ENCODE peak calls at places on chromosome 9, in ten cellular contexts. L, Z, N, C, S, G, O, U, M and T are unnamed samples.

GRCh38 chr9:128733256-128733655 is 9.3 kb upstream of the ZDHHC12 start:
- DNase-seq in L (no peak), Z (peak; percentile 71), N (no peak), C (peak; percentile 54), S (no peak), G (peak; percentile 85), O (peak; percentile 12), U (peak; percentile 74), M (peak; percentile 71), T (peak; percentile 83)

GRCh38 chr9:89617978-89618377 is 13.2 kb downstream of the GADD45G start:
- DNase-seq in L (no peak), Z (no peak), N (no peak), C (no peak), S (no peak), G (no peak), O (no peak), U (peak; percentile 74), M (no peak), T (peak; percentile 22)

GRCh38 chr9:109297899-109298298 is 23.0 kb downstream of the EPB41L4B start:
- DNase-seq in L (no peak), Z (no peak), N (no peak), C (peak; percentile 66), S (no peak), G (peak; percentile 91), O (no peak), U (no peak), M (peak; percentile 97), T (peak; percentile 74)

GRCh38 chr9:1440276-1440675 is 390.1 kb downstream of the DMRT2 start:
- DNase-seq in L (no peak), Z (no peak), N (no peak), C (no peak), S (no peak), G (no peak), O (no peak), U (no peak), M (no peak), T (no peak)

GRCh38 chr9:35172878-35173277 is 11.1 kb downstream of the UNC13B start:
- DNase-seq in L (no peak), Z (no peak), N (no peak), C (no peak), S (no peak), G (no peak), O (no peak), U (no peak), M (no peak), T (no peak)

GRCh38 chr9:95822583-95823431 is 52.7 kb upstream of the ERCC6L2 start:
- DNase-seq in L (no peak), Z (no peak), N (no peak), C (peak; percentile 91), S (no peak), G (peak; percentile 98), O (no peak), U (no peak), M (peak; percentile 98), T (peak; percentile 98)

GRCh38 chr9:13529321-13530104 is 250.0 kb upstream of the MPDZ start:
- DNase-seq in L (no peak), Z (no peak), N (no peak), C (no peak), S (no peak), G (no peak), O (peak; percentile 90), U (no peak), M (peak; percentile 21), T (peak; percentile 45)

GRCh38 chr9:115350548-115350947 is 232.6 kb upstream of the TNC start:
- DNase-seq in L (no peak), Z (no peak), N (no peak), C (no peak), S (no peak), G (no peak), O (no peak), U (no peak), M (no peak), T (peak; percentile 20)

GRCh38 chr9:131585375-131585774 is 40.1 kb downstream of the PRRT1B start:
- DNase-seq in L (peak; percentile 78), Z (no peak), N (peak; percentile 24), C (no peak), S (peak; percentile 51), G (peak; percentile 59), O (no peak), U (no peak), M (no peak), T (no peak)

GRCh38 chr9:97615439-97616072 is 17.6 kb downstream of the TSTD2 start:
- DNase-seq in L (peak; percentile 61), Z (no peak), N (peak; percentile 32), C (peak; percentile 45), S (peak; percentile 47), G (peak; percentile 59), O (peak; percentile 52), U (peak; percentile 59), M (peak; percentile 26), T (peak; percentile 67)

GRCh38 chr9:85038061-85038460 is 368.5 kb downstream of the NTRK2 start:
- DNase-seq in L (no peak), Z (no peak), N (no peak), C (no peak), S (no peak), G (no peak), O (no peak), U (no peak), M (no peak), T (no peak)

GRCh38 chr9:77811832-77812231 is 163.7 kb upstream of the GNA14 start:
- DNase-seq in L (no peak), Z (no peak), N (no peak), C (no peak), S (no peak), G (no peak), O (no peak), U (no peak), M (no peak), T (no peak)

GRCh38 chr9:78296208-78296892 is 575 bp upstream of the PSAT1 start:
- DNase-seq in L (no peak), Z (peak; percentile 61), N (no peak), C (peak; percentile 25), S (no peak), G (peak; percentile 35), O (peak; percentile 26), U (peak; percentile 58), M (no peak), T (no peak)

GRCh38 chr9:36396985-36397384 is 3.1 kb downstream of the RNF38 start:
- DNase-seq in L (no peak), Z (no peak), N (no peak), C (no peak), S (no peak), G (peak; percentile 46), O (no peak), U (no peak), M (no peak), T (peak; percentile 43)

GRCh38 chr9:1456301-1456999 is 406.3 kb downstream of the DMRT2 start:
- DNase-seq in L (no peak), Z (no peak), N (no peak), C (no peak), S (no peak), G (no peak), O (no peak), U (no peak), M (no peak), T (no peak)

GRCh38 chr9:136697146-136697820 is 10.0 kb upstream of the AGPAT2 start:
- DNase-seq in L (no peak), Z (no peak), N (no peak), C (no peak), S (no peak), G (no peak), O (no peak), U (no peak), M (no peak), T (peak; percentile 25)

GRCh38 chr9:35295369-35296036 is 133.7 kb downstream of the UNC13B start:
- DNase-seq in L (no peak), Z (no peak), N (no peak), C (no peak), S (no peak), G (no peak), O (no peak), U (no peak), M (no peak), T (no peak)

GRCh38 chr9:114930063-114930812 is at the start of gene TNFSF8:
- DNase-seq in L (peak; percentile 84), Z (peak; percentile 41), N (peak; percentile 54), C (no peak), S (peak; percentile 30), G (no peak), O (no peak), U (no peak), M (no peak), T (no peak)

GRCh38 chr9:34995288-34996060 is 5.9 kb downstream of the DNAJB5 start:
- DNase-seq in L (no peak), Z (no peak), N (no peak), C (peak; percentile 51), S (no peak), G (peak; percentile 79), O (no peak), U (no peak), M (peak; percentile 41), T (peak; percentile 91)

GRCh38 chr9:92476962-92477361 is 5.3 kb downstream of the ASPN start:
- DNase-seq in L (no peak), Z (no peak), N (no peak), C (no peak), S (no peak), G (no peak), O (no peak), U (no peak), M (no peak), T (no peak)

GRCh38 chr9:72315089-72315509 is 49.9 kb downstream of the ZFAND5 start:
- DNase-seq in L (no peak), Z (peak; percentile 63), N (no peak), C (peak; percentile 20), S (no peak), G (peak; percentile 69), O (no peak), U (peak; percentile 56), M (peak; percentile 55), T (peak; percentile 98)